ENCODE peak calls at places on chromosomes 5 and 9, in eight cellular contexts. One of them, this sample, is unnamed.

GRCh38 chr5:90170231-90170630 is 239.3 kb downstream of the CETN3 start:
- DNase-seq in GM10248: no peak
- DNase-seq in activated T-cell treated with anti-CD3 and anti-CD28 coated beads, Interleukin-2, amount 50 U/mL, for 72 hours: no peak
- DNase-seq in stimulated activated CD4-positive, alpha-beta T cell treated with anti-CD3 and anti-CD28 coated beads, Interleukin-4, amount 100 ng/mL, for 4 hours: no peak
- DNase-seq in GM12865: no peak
- DNase-seq in NT2/D1: no peak
- DNase-seq in ACHN: no peak
- DNase-seq in CD8-positive, alpha-beta T cell: no peak
- DNase-seq in this sample: no peak

GRCh38 chr5:123530728-123531127 is 18.8 kb downstream of the CSNK1G3 start:
- DNase-seq in GM10248: no peak
- DNase-seq in activated T-cell treated with anti-CD3 and anti-CD28 coated beads, Interleukin-2, amount 50 U/mL, for 72 hours: no peak
- DNase-seq in stimulated activated CD4-positive, alpha-beta T cell treated with anti-CD3 and anti-CD28 coated beads, Interleukin-4, amount 100 ng/mL, for 4 hours: no peak
- DNase-seq in GM12865: no peak
- DNase-seq in NT2/D1: no peak
- DNase-seq in ACHN: no peak
- DNase-seq in CD8-positive, alpha-beta T cell: no peak
- DNase-seq in this sample: no peak

GRCh38 chr9:114662081-114662989 is 4.7 kb upstream of the TEX53 start:
- DNase-seq in GM10248: peak
- DNase-seq in activated T-cell treated with anti-CD3 and anti-CD28 coated beads, Interleukin-2, amount 50 U/mL, for 72 hours: peak
- DNase-seq in stimulated activated CD4-positive, alpha-beta T cell treated with anti-CD3 and anti-CD28 coated beads, Interleukin-4, amount 100 ng/mL, for 4 hours: peak
- DNase-seq in GM12865: peak
- DNase-seq in NT2/D1: peak
- DNase-seq in ACHN: peak
- DNase-seq in CD8-positive, alpha-beta T cell: peak
- DNase-seq in this sample: peak

GRCh38 chr5:88979244-88979643 is 96.3 kb upstream of the MEF2C start:
- DNase-seq in GM10248: peak
- DNase-seq in activated T-cell treated with anti-CD3 and anti-CD28 coated beads, Interleukin-2, amount 50 U/mL, for 72 hours: peak
- DNase-seq in stimulated activated CD4-positive, alpha-beta T cell treated with anti-CD3 and anti-CD28 coated beads, Interleukin-4, amount 100 ng/mL, for 4 hours: no peak
- DNase-seq in GM12865: peak
- DNase-seq in NT2/D1: no peak
- DNase-seq in ACHN: no peak
- DNase-seq in CD8-positive, alpha-beta T cell: no peak
- DNase-seq in this sample: no peak

GRCh38 chr9:97470076-97470475 is 31.4 kb upstream of the TMOD1 start:
- DNase-seq in GM10248: no peak
- DNase-seq in activated T-cell treated with anti-CD3 and anti-CD28 coated beads, Interleukin-2, amount 50 U/mL, for 72 hours: peak
- DNase-seq in stimulated activated CD4-positive, alpha-beta T cell treated with anti-CD3 and anti-CD28 coated beads, Interleukin-4, amount 100 ng/mL, for 4 hours: no peak
- DNase-seq in GM12865: peak
- DNase-seq in NT2/D1: no peak
- DNase-seq in ACHN: no peak
- DNase-seq in CD8-positive, alpha-beta T cell: no peak
- DNase-seq in this sample: no peak

GRCh38 chr5:141742866-141743651 is 61.0 kb upstream of the ARAP3 start:
- DNase-seq in GM10248: no peak
- DNase-seq in activated T-cell treated with anti-CD3 and anti-CD28 coated beads, Interleukin-2, amount 50 U/mL, for 72 hours: no peak
- DNase-seq in stimulated activated CD4-positive, alpha-beta T cell treated with anti-CD3 and anti-CD28 coated beads, Interleukin-4, amount 100 ng/mL, for 4 hours: no peak
- DNase-seq in GM12865: peak
- DNase-seq in NT2/D1: peak
- DNase-seq in ACHN: peak
- DNase-seq in CD8-positive, alpha-beta T cell: no peak
- DNase-seq in this sample: peak

GRCh38 chr9:77546391-77546790 is 101.7 kb downstream of the GNA14 start:
- DNase-seq in GM10248: no peak
- DNase-seq in activated T-cell treated with anti-CD3 and anti-CD28 coated beads, Interleukin-2, amount 50 U/mL, for 72 hours: no peak
- DNase-seq in stimulated activated CD4-positive, alpha-beta T cell treated with anti-CD3 and anti-CD28 coated beads, Interleukin-4, amount 100 ng/mL, for 4 hours: no peak
- DNase-seq in GM12865: no peak
- DNase-seq in NT2/D1: no peak
- DNase-seq in ACHN: no peak
- DNase-seq in CD8-positive, alpha-beta T cell: no peak
- DNase-seq in this sample: no peak

GRCh38 chr9:89663264-89663970 is 58.6 kb downstream of the GADD45G start:
- DNase-seq in GM10248: no peak
- DNase-seq in activated T-cell treated with anti-CD3 and anti-CD28 coated beads, Interleukin-2, amount 50 U/mL, for 72 hours: no peak
- DNase-seq in stimulated activated CD4-positive, alpha-beta T cell treated with anti-CD3 and anti-CD28 coated beads, Interleukin-4, amount 100 ng/mL, for 4 hours: no peak
- DNase-seq in GM12865: no peak
- DNase-seq in NT2/D1: no peak
- DNase-seq in ACHN: no peak
- DNase-seq in CD8-positive, alpha-beta T cell: no peak
- DNase-seq in this sample: no peak

GRCh38 chr5:31638748-31639418 is at the start of gene PDZD2:
- DNase-seq in GM10248: peak
- DNase-seq in activated T-cell treated with anti-CD3 and anti-CD28 coated beads, Interleukin-2, amount 50 U/mL, for 72 hours: peak
- DNase-seq in stimulated activated CD4-positive, alpha-beta T cell treated with anti-CD3 and anti-CD28 coated beads, Interleukin-4, amount 100 ng/mL, for 4 hours: peak
- DNase-seq in GM12865: peak
- DNase-seq in NT2/D1: peak
- DNase-seq in ACHN: peak
- DNase-seq in CD8-positive, alpha-beta T cell: peak
- DNase-seq in this sample: peak

GRCh38 chr9:90808226-90808797 is 6.7 kb downstream of the SYK start:
- DNase-seq in GM10248: no peak
- DNase-seq in activated T-cell treated with anti-CD3 and anti-CD28 coated beads, Interleukin-2, amount 50 U/mL, for 72 hours: no peak
- DNase-seq in stimulated activated CD4-positive, alpha-beta T cell treated with anti-CD3 and anti-CD28 coated beads, Interleukin-4, amount 100 ng/mL, for 4 hours: no peak
- DNase-seq in GM12865: no peak
- DNase-seq in NT2/D1: no peak
- DNase-seq in ACHN: no peak
- DNase-seq in CD8-positive, alpha-beta T cell: no peak
- DNase-seq in this sample: no peak

GRCh38 chr9:748861-749497 is 92.5 kb upstream of the DMRT1 start:
- DNase-seq in GM10248: no peak
- DNase-seq in activated T-cell treated with anti-CD3 and anti-CD28 coated beads, Interleukin-2, amount 50 U/mL, for 72 hours: no peak
- DNase-seq in stimulated activated CD4-positive, alpha-beta T cell treated with anti-CD3 and anti-CD28 coated beads, Interleukin-4, amount 100 ng/mL, for 4 hours: no peak
- DNase-seq in GM12865: no peak
- DNase-seq in NT2/D1: no peak
- DNase-seq in ACHN: no peak
- DNase-seq in CD8-positive, alpha-beta T cell: no peak
- DNase-seq in this sample: no peak

GRCh38 chr5:80809451-80809850 is 150.7 kb upstream of the RASGRF2 start:
- DNase-seq in GM10248: no peak
- DNase-seq in activated T-cell treated with anti-CD3 and anti-CD28 coated beads, Interleukin-2, amount 50 U/mL, for 72 hours: no peak
- DNase-seq in stimulated activated CD4-positive, alpha-beta T cell treated with anti-CD3 and anti-CD28 coated beads, Interleukin-4, amount 100 ng/mL, for 4 hours: no peak
- DNase-seq in GM12865: no peak
- DNase-seq in NT2/D1: no peak
- DNase-seq in ACHN: peak
- DNase-seq in CD8-positive, alpha-beta T cell: no peak
- DNase-seq in this sample: no peak

GRCh38 chr5:96509721-96510383 is 76.8 kb upstream of the PCSK1 start:
- DNase-seq in GM10248: no peak
- DNase-seq in activated T-cell treated with anti-CD3 and anti-CD28 coated beads, Interleukin-2, amount 50 U/mL, for 72 hours: no peak
- DNase-seq in stimulated activated CD4-positive, alpha-beta T cell treated with anti-CD3 and anti-CD28 coated beads, Interleukin-4, amount 100 ng/mL, for 4 hours: no peak
- DNase-seq in GM12865: no peak
- DNase-seq in NT2/D1: no peak
- DNase-seq in ACHN: no peak
- DNase-seq in CD8-positive, alpha-beta T cell: no peak
- DNase-seq in this sample: no peak